ENCODE peak calls at places on chromosomes 16 and 17, in four cellular contexts. L, I, U and X are unnamed samples.

GRCh38 chr17:37743612-37743874 is 1.3 kb downstream of the HNF1B start:
- DNase-seq in L (no peak), I (no peak), U (no peak), X (no peak)

GRCh38 chr17:17710728-17711541 is 29.7 kb downstream of the RAI1 start:
- DNase-seq in L (peak; percentile 92), U (no peak), I (peak; percentile 93), X (peak; percentile 96)

GRCh38 chr16:26987631-26988030 is 79.1 kb upstream of the C16orf82 start:
- DNase-seq in U (no peak), I (peak; percentile 94), L (no peak), X (no peak)

GRCh38 chr16:30914849-30915248 is 8.5 kb upstream of the FBXL19 start:
- DNase-seq in U (no peak), I (no peak), L (no peak), X (no peak)

GRCh38 chr16:35734728-35735402 is 2275.5 kb downstream of the TP53TG3F start:
- DNase-seq in U (no peak), L (no peak), I (no peak), X (no peak)

GRCh38 chr16:23248261-23249194 is 53.6 kb upstream of the SCNN1B start:
- DNase-seq in L (no peak), I (no peak), U (no peak), X (no peak)

GRCh38 chr16:81469710-81470481 is 25.3 kb downstream of the CMIP start:
- DNase-seq in I (no peak), L (no peak), U (no peak), X (no peak)

GRCh38 chr17:80331820-80332219 is 71.2 kb downstream of the RNF213 start:
- DNase-seq in U (no peak), L (no peak), I (no peak), X (no peak)

GRCh38 chr16:30065943-30066881 is 652 bp downstream of the ALDOA start:
- DNase-seq in I (peak; percentile 70), U (no peak), L (peak; percentile 54), X (no peak)

GRCh38 chr16:4666537-4667202 is 26.7 kb upstream of the NUDT16L1 start:
- DNase-seq in I (no peak), U (no peak), L (no peak), X (no peak)
- TF ChIP-seq CTCF in I (no peak), U (no peak), L (peak; percentile 32), X (no peak)

DNA sequence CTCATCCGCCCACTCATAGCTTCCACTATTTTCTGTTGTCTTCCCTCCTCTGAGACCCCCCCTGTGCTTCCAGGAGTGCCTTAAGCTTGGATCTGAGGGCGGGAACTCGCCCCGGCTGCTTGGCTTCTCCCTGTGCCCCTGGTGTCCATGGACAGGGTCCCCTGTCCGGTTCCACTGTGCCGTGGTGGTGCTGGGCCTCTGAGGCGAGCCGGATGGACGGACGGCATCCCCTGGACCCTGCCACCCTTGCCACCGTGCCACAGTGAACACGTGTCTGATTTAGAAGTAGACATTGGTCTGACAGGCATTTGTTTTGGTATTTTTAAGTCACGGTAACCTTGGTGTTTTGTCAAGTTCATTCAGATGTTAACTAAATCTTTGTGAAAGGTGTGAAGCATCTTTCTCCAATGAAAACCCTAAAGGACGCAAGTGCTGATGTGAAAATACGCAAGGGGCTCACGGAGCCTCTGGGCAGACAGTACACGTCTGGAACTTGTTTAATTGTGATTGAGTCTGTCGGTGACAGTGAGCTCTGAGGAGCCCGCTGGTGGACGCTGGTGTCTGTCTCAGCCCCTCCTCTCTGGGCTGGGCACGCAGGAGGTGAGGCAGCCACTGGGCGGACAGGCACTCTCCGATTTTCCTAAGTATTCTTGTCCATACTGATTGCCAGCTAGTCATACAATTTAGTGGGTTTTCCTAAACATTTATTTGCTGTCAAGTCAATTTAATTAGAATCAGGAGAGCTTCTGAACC is 26.3 kb downstream of the ZNF750 start:
- DNase-seq in U (no peak), L (no peak), I (no peak), X (no peak)
- H3K4me1 ChIP-seq in U (no peaks in the 10 kb centered on the region), L (no peaks in the 10 kb centered on the region), I (no peaks in the 10 kb centered on the region), X (no peaks in the 10 kb centered on the region)

GRCh38 chr17:77356109-77356689 is 215.4 kb downstream of the SEC14L1 start:
- DNase-seq in U (peak; percentile 7), I (no peak), L (no peak), X (no peak)
- TF ChIP-seq CTCF in U (no peak), I (no peak), L (no peak), X (no peak)

DNA sequence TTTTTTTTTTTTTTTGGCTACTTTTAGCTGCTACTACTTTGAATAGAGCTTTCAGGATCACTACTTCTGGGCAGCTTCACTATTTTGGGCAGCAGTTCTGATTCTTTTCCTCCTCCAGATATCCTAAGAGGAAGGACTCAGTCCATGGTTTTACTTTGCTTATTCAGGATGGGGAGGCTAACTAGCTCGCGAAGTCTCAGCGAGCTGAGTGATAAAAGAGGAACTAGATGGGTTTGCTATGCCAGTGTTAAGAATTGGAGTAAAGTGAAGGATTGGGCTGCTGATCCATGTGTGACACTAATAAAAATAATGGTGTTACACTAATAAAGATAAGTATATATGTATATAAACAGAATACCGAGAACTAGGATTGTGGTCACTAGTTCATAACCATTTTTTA is 5.0 kb downstream of the IST1 start:
- DNase-seq in U (no peak), I (no peak), L (peak; percentile 21), X (no peak)
- H3K4me1 ChIP-seq in U (peaks cover 66% of the 10 kb centered on the region), I (peaks cover 2% of the 10 kb centered on the region), L (peaks cover 13% of the 10 kb centered on the region), X (peaks cover 11% of the 10 kb centered on the region)

DNA sequence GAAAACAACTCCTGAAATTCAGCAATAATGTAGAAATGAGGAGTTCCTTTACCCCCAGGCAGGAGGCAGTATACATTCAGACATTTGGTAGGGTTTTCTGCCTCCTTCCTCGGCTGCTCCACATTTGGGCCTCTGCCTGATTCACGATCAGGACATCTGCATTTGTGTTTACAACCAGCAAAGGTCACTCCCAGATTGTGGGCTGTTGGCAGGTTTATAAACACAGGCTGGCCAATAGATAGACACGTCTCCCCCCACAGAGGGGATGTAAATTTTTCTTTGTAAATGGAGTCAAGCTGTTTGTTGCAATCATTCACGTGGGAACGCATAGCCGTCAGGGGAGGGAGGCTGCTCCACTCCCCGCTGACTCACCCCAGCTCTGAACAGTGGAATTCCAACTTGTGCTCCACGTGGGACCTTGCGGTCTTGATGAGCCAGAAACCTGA is 252.1 kb upstream of the N4BP1 start:
- DNase-seq in L (peak; percentile 60), I (peak; percentile 80), U (no peak), X (no peak)
- TF ChIP-seq CTCF in L (peak; percentile 59), I (peak; percentile 49), U (no peak), X (no peak)

DNA sequence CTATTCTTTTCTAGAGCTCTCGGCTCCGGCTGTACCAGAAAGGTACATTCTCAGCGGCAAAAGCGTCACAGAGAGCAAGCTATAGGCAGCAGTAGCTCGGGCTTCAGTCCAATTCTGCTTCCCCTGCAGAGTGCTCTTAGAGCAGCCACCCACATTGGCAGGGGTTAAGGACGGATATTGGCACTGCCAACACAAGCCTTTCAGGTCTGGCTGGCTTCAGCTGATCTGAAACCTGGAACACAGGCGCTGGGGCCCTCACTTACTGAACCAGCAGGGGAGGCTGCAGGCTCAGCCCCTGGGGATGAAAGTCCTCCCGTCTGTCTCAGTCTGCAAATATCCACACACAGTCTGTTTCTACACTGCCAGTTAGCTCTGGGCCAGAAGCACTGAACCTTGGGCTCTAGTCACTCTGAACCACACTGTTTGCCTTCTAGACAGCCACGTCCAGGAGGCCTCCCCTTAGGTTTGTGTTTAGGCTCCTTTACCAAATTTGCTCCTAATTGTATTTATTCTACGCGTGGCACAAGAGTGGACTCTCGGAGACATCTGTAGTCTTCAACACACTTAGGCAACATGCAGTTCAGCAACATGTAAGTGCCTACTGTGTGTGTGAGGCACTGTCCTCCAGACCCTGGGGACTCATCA is 40.1 kb downstream of the HIC1 start:
- DNase-seq in L (peak; percentile 53), I (peak; percentile 75), U (peak; percentile 76), X (no peak)
- H3K4me1 ChIP-seq in L (peaks cover 18% of the 10 kb centered on the region), I (peaks cover 11% of the 10 kb centered on the region), U (peaks cover 29% of the 10 kb centered on the region), X (peaks cover 12% of the 10 kb centered on the region)

GRCh38 chr17:49692751-49693150 is 14.9 kb upstream of the SPOP start:
- DNase-seq in I (no peak), L (no peak), U (no peak), X (no peak)

GRCh38 chr17:49696233-49696761 is 11.5 kb downstream of the SLC35B1 start:
- DNase-seq in I (peak; percentile 17), U (no peak), L (no peak), X (no peak)

GRCh38 chr17:49694847-49695697 is 12.7 kb downstream of the SLC35B1 start:
- DNase-seq in U (peak; percentile 39), I (no peak), L (peak; percentile 75), X (no peak)

GRCh38 chr17:49698005-49698404 is 9.8 kb downstream of the SLC35B1 start:
- DNase-seq in U (no peak), I (no peak), L (no peak), X (peak; percentile 19)

GRCh38 chr17:49695698-49696232 is 12.0 kb downstream of the SLC35B1 start:
- DNase-seq in U (no peak), L (no peak), I (no peak), X (no peak)
- TF ChIP-seq CTCF in U (no peak), L (no peak), I (no peak), X (no peak)